ENCODE peak calls at places on chromosomes 6 and 20, in seven cellular contexts. U is NCI-H2029 treated with DMSO at 0.1 percent for 48 hours, I is T-helper 22 cell, N is activated B cell treated with CpG ODN at 0.5 μM for 24 hours, V is EL, B is H7, D is COR-L47. X is an unnamed sample.

GRCh38 chr6:117237561-117237960 is 27.8 kb upstream of the VGLL2 start:
- DNase-seq in B (no peak), I (no peak), N (no peak), V (peak), D (no peak), U (no peak), X (no peak)

GRCh38 chr6:115668781-115669180 is 391.9 kb downstream of the FRK start:
- DNase-seq in N (no peak), V (no peak), U (no peak), I (no peak), B (no peak), D (no peak), X (no peak)

GRCh38 chr20:8535403-8536003 is 403.4 kb downstream of the PLCB1 start:
- DNase-seq in I (no peak), B (no peak), N (no peak), D (no peak), V (peak), U (peak), X (no peak)

GRCh38 chr20:18571578-18571977 is 4.3 kb downstream of the SMIM26 start:
- DNase-seq in D (no peak), N (no peak), B (no peak), U (no peak), V (no peak), I (no peak), X (no peak)

GRCh38 chr6:159606786-159607185 is 86.3 kb downstream of the SOD2 start:
- DNase-seq in U (no peak), B (no peak), V (peak), N (no peak), D (no peak), I (no peak), X (no peak)

GRCh38 chr20:1434571-1435336 is 31.9 kb downstream of the NSFL1C start:
- DNase-seq in I (peak), B (no peak), D (peak), V (peak), N (peak), U (peak), X (peak)

GRCh38 chr20:63345328-63346100 is 15.6 kb downstream of the CHRNA4 start:
- DNase-seq in U (no peak), N (no peak), I (no peak), D (peak), V (no peak), B (no peak), X (no peak)

GRCh38 chr20:32251470-32251869 is 26.0 kb upstream of the KIF3B start:
- DNase-seq in I (no peak), D (no peak), U (no peak), N (no peak), V (no peak), B (no peak), X (no peak)

GRCh38 chr6:31762356-31762755 is at the start of gene SAPCD1:
- DNase-seq in V (no peak), U (no peak), B (peak), N (no peak), D (no peak), I (no peak), X (no peak)

GRCh38 chr6:144690659-144691058 is 405.5 kb downstream of the UTRN start:
- DNase-seq in U (no peak), N (no peak), D (no peak), B (no peak), I (no peak), V (no peak), X (no peak)

GRCh38 chr20:42018979-42019378 is 400.8 kb upstream of the CHD6 start:
- DNase-seq in V (no peak), N (no peak), B (peak), D (no peak), U (no peak), I (no peak), X (no peak)

GRCh38 chr6:72669324-72669723 is 47.5 kb downstream of the KCNQ5 start:
- DNase-seq in U (no peak), D (no peak), V (no peak), I (no peak), B (peak), N (no peak), X (no peak)

GRCh38 chr20:49712918-49713778 is 530 bp downstream of the B4GALT5 start:
- DNase-seq in V (peak), U (no peak), N (no peak), B (peak), I (peak), D (peak), X (no peak)

GRCh38 chr6:20044883-20045282 is 167.4 kb downstream of the MBOAT1 start:
- DNase-seq in U (no peak), N (no peak), D (no peak), I (no peak), V (no peak), B (no peak), X (no peak)

GRCh38 chr6:121142093-121142492 is 192.2 kb downstream of the TBC1D32 start:
- DNase-seq in I (no peak), B (no peak), D (no peak), N (no peak), V (no peak), U (no peak), X (no peak)

GRCh38 chr6:137867685-137868509 is 838 bp downstream of the TNFAIP3 start:
- DNase-seq in V (peak), B (peak), I (no peak), D (no peak), N (peak), U (no peak), X (peak)

GRCh38 chr6:23349521-23350147 is 776.4 kb upstream of the NRSN1 start:
- DNase-seq in V (peak), B (no peak), U (peak), N (no peak), D (peak), I (no peak), X (no peak)

GRCh38 chr6:118748311-118749062 is 97.1 kb upstream of the CEP85L start:
- DNase-seq in U (peak), D (peak), B (peak), V (peak), N (no peak), I (no peak), X (no peak)

GRCh38 chr6:33412140-33413009 is 1.6 kb downstream of the PHF1 start:
- DNase-seq in N (no peak), B (no peak), I (no peak), D (no peak), V (no peak), U (no peak), X (no peak)

GRCh38 chr20:38252292-38253288 is 7.9 kb downstream of the KIAA1755 start:
- DNase-seq in B (peak), U (no peak), V (no peak), N (no peak), I (no peak), D (no peak), X (no peak)

GRCh38 chr6:107698146-107698545 is 126.0 kb downstream of the SCML4 start:
- DNase-seq in B (no peak), I (no peak), U (no peak), D (no peak), V (peak), N (no peak), X (no peak)

GRCh38 chr6:41626917-41627316 is 11.4 kb upstream of the MDFI start:
- DNase-seq in U (no peak), I (no peak), V (no peak), N (no peak), D (no peak), B (no peak), X (no peak)

GRCh38 chr6:56297022-56297995 is 49.9 kb upstream of the COL21A1 start:
- DNase-seq in V (peak), D (no peak), I (no peak), B (no peak), U (no peak), N (no peak), X (no peak)